ENCODE peak calls at places on chromosome 1, in five cellular contexts. S is lower lobe of right lung, Z is right lobe of liver, T is dorsolateral prefrontal cortex, C is fibroblast of lung. Q is an unnamed sample. For H3K27me3, the result is how much of the 10 kb centered on the place peaks cover.

GRCh38 chr1:12143631-12144155 is 23.1 kb upstream of the TNFRSF1B start:
- DNase-seq in T (peak), S (peak), Z (peak), C (peak), Q (peak)

GRCh38 chr1:30526652-30527345 is 196.6 kb downstream of the MATN1 start:
- DNase-seq in T (peak), C (no peak), Z (no peak), S (no peak), Q (no peak)

GRCh38 chr1:18282851-18283600 is 175.4 kb downstream of the IGSF21 start:
- DNase-seq in Z (no peak), S (no peak), T (no peak), C (no peak), Q (no peak)

GRCh38 chr1:174160109-174160473 is 771 bp downstream of the RABGAP1L start:
- DNase-seq in T (peak), C (peak), Z (peak), S (peak), Q (peak)

GRCh38 chr1:12472798-12473551 is 145.0 kb downstream of the DHRS3 start:
- DNase-seq in S (no peak), C (peak), T (no peak), Z (no peak), Q (no peak)

GRCh38 chr1:10667815-10668214 is 128.6 kb downstream of the CASZ1 start:
- DNase-seq in C (no peak), T (no peak), Z (no peak), S (no peak), Q (no peak)

GRCh38 chr1:61042679-61043009 is 39.7 kb upstream of the NFIA start:
- DNase-seq in T (no peak), S (no peak), C (no peak), Z (no peak), Q (no peak)

GRCh38 chr1:233114159-233114558 is 163.7 kb downstream of the NTPCR start:
- DNase-seq in Z (no peak), T (no peak), S (no peak), C (peak), Q (no peak)

GRCh38 chr1:201266774-201267173 is 16.5 kb upstream of the PKP1 start:
- DNase-seq in C (peak), Z (no peak), T (no peak), S (no peak), Q (no peak)

GRCh38 chr1:151721788-151722510 is 627 bp downstream of the RIIAD1 start:
- DNase-seq in C (no peak), T (no peak), Z (no peak), S (no peak), Q (no peak)

GRCh38 chr1:115949156-115949555 is 27.2 kb upstream of the SLC22A15 start:
- DNase-seq in S (no peak), Z (no peak), C (no peak), T (no peak), Q (no peak)

GRCh38 chr1:115118086-115118485 is 28.8 kb upstream of the TSPAN2 start:
- DNase-seq in C (no peak), S (no peak), T (no peak), Z (no peak), Q (no peak)

GRCh38 chr1:72140222-72140621 is 142.1 kb downstream of the NEGR1 start:
- DNase-seq in C (peak), S (no peak), Z (no peak), T (no peak), Q (no peak)

GRCh38 chr1:20823879-20824278 is 36.8 kb upstream of the HP1BP3 start:
- DNase-seq in Z (no peak), C (no peak), T (no peak), S (no peak), Q (no peak)

GRCh38 chr1:161139765-161140164 is 7.3 kb upstream of the DEDD start:
- DNase-seq in C (no peak), S (no peak), T (no peak), Z (no peak), Q (no peak)

GRCh38 chr1:77538956-77539509 is 143.4 kb downstream of the ZZZ3 start:
- DNase-seq in S (no peak), T (no peak), C (peak), Z (no peak), Q (no peak)

GRCh38 chr1:52552505-52553371 is at the start of gene TUT4:
- DNase-seq in T (peak), Z (peak), S (peak), C (peak), Q (peak)

GRCh38 chr1:169521226-169521625 is 35.5 kb upstream of the SLC19A2 start:
- DNase-seq in Z (no peak), S (no peak), C (no peak), T (no peak), Q (no peak)

GRCh38 chr1:242870944-242871343 is 346.4 kb upstream of the PLD5 start:
- DNase-seq in T (no peak), S (no peak), C (no peak), Z (no peak), Q (no peak)

DNA sequence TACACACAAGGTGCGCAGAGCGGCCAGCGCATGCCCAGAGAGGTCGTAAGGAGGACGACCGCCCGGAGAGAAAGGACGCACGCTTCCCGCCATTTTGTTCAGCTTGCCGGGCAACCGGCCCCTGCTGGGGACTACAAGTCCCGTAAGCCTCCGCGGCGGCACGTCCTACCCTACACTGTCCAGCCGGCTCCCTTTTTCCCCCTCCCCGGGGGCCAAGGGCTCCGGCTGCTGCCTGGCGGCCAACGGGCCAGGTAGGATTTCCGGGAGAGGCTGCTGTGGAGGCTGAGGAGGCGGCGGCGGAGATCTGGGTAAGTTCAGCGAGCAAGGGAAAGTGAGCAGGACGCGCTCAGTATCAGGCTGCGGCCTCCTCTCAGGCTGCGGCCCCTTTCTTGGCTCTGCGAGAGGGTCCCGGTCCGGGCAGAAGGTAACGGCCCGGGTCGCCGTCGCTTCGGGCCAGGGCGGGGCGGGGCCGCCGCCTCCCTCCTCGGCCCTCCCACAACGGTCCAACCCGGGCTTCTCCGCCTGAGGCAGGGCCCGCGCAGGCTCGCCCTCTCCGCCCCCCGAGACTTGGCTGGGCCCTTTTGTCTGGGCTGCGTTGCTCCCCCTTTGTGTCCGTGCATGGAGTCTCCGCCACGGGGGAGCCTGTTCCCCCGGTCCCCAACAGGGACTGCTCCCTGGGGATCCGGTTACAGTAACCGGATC is at the start of gene PHACTR4:
- DNase-seq in S (peak), T (peak), Z (peak), C (peak), Q (peak)
- TF ChIP-seq CTCF in S (no peak), T (peak), Z (no peak), C (no peak), Q (no peak)

DNA sequence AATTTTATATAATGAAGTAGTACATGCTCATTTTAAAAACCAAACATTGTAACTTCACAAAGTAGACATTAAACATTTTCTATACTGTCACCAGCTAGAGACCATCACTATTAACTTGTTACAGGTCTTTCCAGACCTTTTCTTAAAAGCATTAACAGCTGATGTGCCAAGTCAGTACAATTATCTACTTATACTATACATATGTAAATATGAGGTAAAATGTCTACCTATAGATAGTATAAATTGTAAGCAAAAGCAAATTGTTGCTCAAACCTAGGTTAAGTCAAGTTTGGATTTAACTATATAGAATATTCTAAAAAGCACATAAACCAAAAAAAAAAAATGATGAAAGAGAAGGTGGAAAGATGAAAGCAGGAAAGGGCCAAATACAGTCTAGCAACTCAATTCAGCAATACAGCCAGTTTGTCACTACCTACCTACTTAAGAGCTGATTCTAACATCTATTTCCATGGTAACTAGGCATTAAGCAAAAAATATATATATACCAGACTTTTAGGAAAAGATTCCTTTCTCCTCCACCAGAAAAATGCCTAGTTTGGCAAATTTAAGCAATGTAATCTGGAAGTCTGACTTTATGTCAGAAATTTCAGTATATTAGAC is 34.5 kb downstream of the ARID4B start:
- DNase-seq in Z (no peak), S (no peak), C (no peak), T (no peak), Q (no peak)
- H3K4me3 ChIP-seq in Z (no peak), S (no peak), C (no peak), T (no peak), Q (no peak)

DNA sequence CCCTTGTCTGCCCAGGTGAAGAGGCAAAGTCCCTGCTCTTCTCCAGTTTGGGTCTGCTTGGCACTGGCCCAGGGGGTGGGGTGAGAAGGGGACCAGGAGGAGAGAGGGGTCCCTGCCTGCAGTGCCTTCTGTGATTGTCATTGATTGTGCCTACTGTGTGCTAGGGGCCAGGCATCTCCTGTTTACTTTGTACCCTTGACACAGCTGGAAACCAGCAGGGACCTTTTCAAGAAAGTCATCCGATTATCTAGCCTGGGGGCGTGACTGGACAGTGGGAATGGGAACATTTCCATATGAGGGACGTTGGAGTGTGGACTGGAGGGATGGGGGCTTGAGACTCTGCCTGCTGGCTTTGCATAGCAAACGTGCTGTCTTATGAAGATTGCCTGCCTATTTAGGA is 19.8 kb upstream of the DMBX1 start:
- DNase-seq in T (no peak), Z (no peak), C (no peak), S (no peak), Q (no peak)
- H3K27me3 ChIP-seq in T (under half), Z (under half), C (under half), S (half or more), Q (half or more)

GRCh38 chr1:177431123-177431522 is 260.4 kb downstream of the BRINP2 start:
- DNase-seq in Z (no peak), S (no peak), T (no peak), C (no peak), Q (no peak)

GRCh38 chr1:177429234-177429633 is 258.5 kb downstream of the BRINP2 start:
- DNase-seq in T (no peak), C (no peak), S (no peak), Z (no peak), Q (no peak)

DNA sequence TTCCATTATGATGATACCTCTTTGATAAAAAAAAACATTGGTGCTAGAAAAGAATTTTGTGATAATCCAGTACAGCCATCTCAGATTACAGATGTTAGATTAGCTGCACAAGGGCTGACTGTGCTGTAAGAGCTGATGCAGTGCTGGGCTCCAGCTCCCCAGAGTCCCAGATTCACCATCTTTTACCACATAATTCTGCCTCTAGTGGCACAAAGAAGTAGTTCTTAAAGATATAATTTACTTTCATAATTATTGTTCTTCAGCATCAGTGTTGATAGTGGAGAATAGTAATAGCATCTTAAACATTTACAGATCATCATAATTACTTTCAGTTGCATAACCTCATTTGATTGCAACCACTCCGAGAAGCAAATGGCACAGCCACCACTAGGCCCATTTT is 262.1 kb downstream of the BRINP2 start:
- DNase-seq in Z (no peak), T (no peak), C (no peak), S (no peak), Q (no peak)
- TF ChIP-seq CTCF in Z (no peak), T (peak), C (peak), S (no peak), Q (no peak)

DNA sequence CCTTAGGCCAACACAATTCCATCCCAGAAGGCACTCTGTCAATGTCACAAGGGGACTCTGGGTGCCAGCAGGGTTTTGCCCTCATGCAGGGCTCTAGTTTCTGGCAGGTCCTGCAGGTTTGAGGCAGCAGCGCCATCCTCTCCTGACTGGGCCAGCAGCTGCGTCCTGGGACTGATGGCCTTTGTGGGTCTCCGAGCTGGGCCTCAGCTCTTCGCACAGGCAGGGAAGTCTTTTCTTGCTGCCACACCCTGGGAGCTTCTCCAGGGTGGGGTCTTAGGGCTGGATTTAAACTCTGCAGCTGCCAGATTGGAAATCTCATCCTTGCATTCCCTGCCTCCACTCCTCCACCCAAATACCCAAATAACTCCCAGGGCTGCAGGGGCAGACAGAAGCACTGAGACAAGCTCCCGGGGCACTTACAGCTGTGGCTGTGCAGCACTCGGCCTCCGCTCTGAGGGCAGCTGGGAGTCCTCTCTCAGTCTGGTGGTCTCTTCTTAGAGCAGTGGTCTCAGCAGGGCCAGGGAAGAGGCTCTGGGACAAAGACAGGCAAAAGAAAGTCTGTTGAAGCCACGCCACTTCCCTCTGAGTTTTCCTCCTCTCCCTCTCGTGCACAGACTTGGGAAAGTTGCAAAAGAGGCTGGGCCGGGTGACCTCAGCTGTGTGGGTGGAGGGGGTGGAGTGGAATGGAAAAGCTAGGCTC is at the start of gene RAB7B:
- DNase-seq in T (peak), S (peak), Z (peak), C (peak), Q (peak)
- H3K4me3 ChIP-seq in T (peak), S (peak), Z (no peak), C (peak), Q (peak)

GRCh38 chr1:26321315-26322041 is 3.7 kb downstream of the CD52 start:
- DNase-seq in C (peak), Z (peak), T (peak), S (peak), Q (peak)

GRCh38 chr1:26327956-26328362 is 10.2 kb downstream of the CD52 start:
- DNase-seq in C (no peak), S (no peak), Z (no peak), T (no peak), Q (no peak)

GRCh38 chr1:26322042-26322331 is 4.2 kb downstream of the CD52 start:
- DNase-seq in T (no peak), S (no peak), Z (no peak), C (no peak), Q (no peak)

GRCh38 chr1:26323382-26323781 is 5.6 kb downstream of the CD52 start:
- DNase-seq in S (no peak), T (no peak), C (no peak), Z (no peak), Q (no peak)

GRCh38 chr1:26324550-26324949 is 6.8 kb downstream of the CD52 start:
- DNase-seq in C (no peak), Z (no peak), S (no peak), T (no peak), Q (no peak)
- H3K27me3 ChIP-seq in C (under half), Z (under half), S (under half), T (under half), Q (under half)

DNA sequence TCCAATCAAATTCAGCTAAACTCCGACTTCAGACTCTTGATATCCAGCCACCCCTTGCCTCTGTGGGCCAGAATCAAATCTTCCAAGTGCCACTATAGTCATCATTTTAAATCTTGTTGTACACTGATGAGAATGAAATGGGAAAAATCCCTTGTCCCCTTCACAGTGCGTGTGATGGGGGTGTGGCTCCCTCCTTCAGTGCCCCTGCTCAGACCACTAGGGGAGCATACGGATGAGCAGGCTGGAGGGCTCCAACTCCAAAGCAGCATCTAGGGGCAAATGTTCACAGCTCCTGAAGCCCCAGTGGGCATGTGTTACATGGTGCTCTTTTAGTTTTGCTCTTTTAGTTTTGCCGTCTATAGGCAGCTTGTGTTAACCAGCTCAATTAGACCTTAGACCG is 35.4 kb upstream of the HSD3B1 start:
- DNase-seq in S (no peak), C (no peak), T (no peak), Z (no peak), Q (no peak)
- TF ChIP-seq CTCF in S (no peak), C (no peak), T (no peak), Z (no peak), Q (no peak)